ENCODE peak calls at places on chromosome 15, in nine cellular contexts. D is right atrium auricular region; I is GM06990; J is CD4-positive, CD25-positive, alpha-beta regulatory T cell; N is SW 1271; S is fibroblast of the aortic adventitia; O is substantia nigra; G is spleen; W is fibroblast of gingiva. L is an unnamed sample.
A peak's percentile ranks its signal among the peaks of the same experiment; 100 is the strongest.

GRCh38 chr15:46900992-46901391 is 816.3 kb upstream of the SEMA6D start:
- DNase-seq in D (no peak), I (no peak), J (no peak), N (no peak), S (no peak), O (no peak), G (no peak), W (no peak), L (no peak)

GRCh38 chr15:48913141-48913540 is 35.2 kb downstream of the EID1 start:
- DNase-seq in D (no peak), I (no peak), J (no peak), N (no peak), S (no peak), O (no peak), G (no peak), W (no peak), L (no peak)

GRCh38 chr15:65212097-65212496 is 824 bp upstream of the CILP start:
- DNase-seq in D (no peak), I (peak; percentile 24), J (peak; percentile 50), N (no peak), S (no peak), O (no peak), G (peak; percentile 59), W (no peak), L (peak; percentile 70)

GRCh38 chr15:37921527-37922385 is 12.7 kb upstream of the TMCO5A start:
- DNase-seq in D (no peak), I (no peak), J (no peak), N (no peak), S (peak; percentile 5), O (no peak), G (no peak), W (peak; percentile 6), L (no peak)

GRCh38 chr15:58447244-58448010 is 15.6 kb downstream of the LIPC start:
- DNase-seq in D (no peak), I (no peak), J (no peak), N (no peak), S (peak; percentile 89), O (no peak), G (no peak), W (peak; percentile 39), L (no peak)

GRCh38 chr15:67120839-67121540 is 55.6 kb downstream of the SMAD3 start:
- DNase-seq in D (peak; percentile 96), I (peak; percentile 83), J (peak; percentile 85), N (peak; percentile 61), S (peak; percentile 93), O (peak; percentile 28), G (peak; percentile 96), W (peak; percentile 88), L (peak; percentile 75)

GRCh38 chr15:100002091-100002620 is 268.9 kb upstream of the LYSMD4 start:
- DNase-seq in D (no peak), I (no peak), J (no peak), N (no peak), S (no peak), O (no peak), G (no peak), W (no peak), L (no peak)

GRCh38 chr15:74032606-74033561 is 38.4 kb downstream of the PML start:
- DNase-seq in D (no peak), I (no peak), J (no peak), N (no peak), S (no peak), O (no peak), G (no peak), W (no peak), L (no peak)

GRCh38 chr15:57395292-57395691 is 19.0 kb downstream of the CGNL1 start:
- DNase-seq in D (no peak), I (peak; percentile 2), J (no peak), N (no peak), S (peak; percentile 62), O (no peak), G (no peak), W (peak; percentile 55), L (no peak)

GRCh38 chr15:88023956-88024355 is 232.6 kb downstream of the NTRK3 start:
- DNase-seq in D (no peak), I (no peak), J (no peak), N (no peak), S (no peak), O (no peak), G (no peak), W (no peak), L (no peak)

GRCh38 chr15:70033529-70034140 is 64.1 kb downstream of the TLE3 start:
- DNase-seq in D (no peak), I (no peak), J (no peak), N (no peak), S (peak; percentile 85), O (no peak), G (peak; percentile 70), W (no peak), L (no peak)

GRCh38 chr15:90891346-90891949 is 7.1 kb downstream of the FES start:
- DNase-seq in D (no peak), I (no peak), J (no peak), N (no peak), S (no peak), O (no peak), G (no peak), W (no peak), L (no peak)

GRCh38 chr15:75347222-75348033 is 589 bp downstream of the NEIL1 start:
- DNase-seq in D (no peak), I (peak; percentile 83), J (peak; percentile 75), N (no peak), S (no peak), O (no peak), G (peak; percentile 94), W (no peak), L (peak; percentile 80)

GRCh38 chr15:68385240-68385561 is 46.8 kb downstream of the ITGA11 start:
- DNase-seq in D (peak; percentile 55), I (no peak), J (no peak), N (no peak), S (no peak), O (no peak), G (no peak), W (no peak), L (no peak)

GRCh38 chr15:25859838-25860645 is 3.1 kb downstream of the ATP10A start:
- DNase-seq in D (no peak), I (no peak), J (peak; percentile 78), N (no peak), S (peak; percentile 41), O (no peak), G (no peak), W (peak; percentile 74), L (no peak)

GRCh38 chr15:55800216-55800615 is 57.3 kb upstream of the PRTG start:
- DNase-seq in D (no peak), I (no peak), J (no peak), N (no peak), S (no peak), O (no peak), G (no peak), W (no peak), L (no peak)

GRCh38 chr15:60392601-60392985 is 5.2 kb downstream of the ANXA2 start:
- DNase-seq in D (no peak), I (peak; percentile 9), J (peak; percentile 44), N (peak; percentile 82), S (peak; percentile 83), O (no peak), G (no peak), W (peak; percentile 75), L (peak; percentile 28)

GRCh38 chr15:26224266-26224665 is 361.1 kb upstream of the ATP10A start:
- DNase-seq in D (peak; percentile 13), I (no peak), J (no peak), N (no peak), S (no peak), O (no peak), G (no peak), W (no peak), L (no peak)

GRCh38 chr15:83670628-83671027 is 16.7 kb downstream of the ADAMTSL3 start:
- DNase-seq in D (no peak), I (no peak), J (no peak), N (no peak), S (peak; percentile 28), O (no peak), G (no peak), W (no peak), L (no peak)

GRCh38 chr15:91426412-91426811 is 326.4 kb downstream of the SV2B start:
- DNase-seq in D (no peak), I (no peak), J (no peak), N (no peak), S (no peak), O (no peak), G (no peak), W (no peak), L (no peak)

GRCh38 chr15:97875513-97876285 is 84.8 kb upstream of the ARRDC4 start:
- DNase-seq in D (no peak), I (no peak), J (no peak), N (no peak), S (no peak), O (no peak), G (no peak), W (no peak), L (no peak)

L was measured in GM20000.